ENCODE peak calls at places on chromosomes 2 and 18, in six cellular contexts. G is MCF 10A; S is stimulated activated CD8-positive, alpha-beta memory T cell treated with anti-CD3 and anti-CD28 coated beads, Interleukin-12 subunit alpha, Interleukin-12 subunit beta, amount 100 ng/mL, for 1 hour; X is A549; N is NCI-H1105 treated with DMSO at 0.1 percent for 48 hours; W is cardiac fibroblast. A is an unnamed sample.
A peak's percentile ranks its signal among the peaks of the same experiment; 100 is the strongest.

GRCh38 chr2:233173115-233173514 is 78.4 kb upstream of the ATG16L1 start:
- DNase-seq in G (no peak), S (no peak), X (no peak), N (no peak), W (no peak), A (no peak)

GRCh38 chr18:23033079-23033478 is 100.0 kb downstream of the RBBP8 start:
- DNase-seq in G (peak; percentile 23), S (no peak), X (no peak), N (peak; percentile 18), W (no peak), A (no peak)

GRCh38 chr2:241853651-241854341 is 4.9 kb downstream of the PDCD1 start:
- DNase-seq in G (no peak), S (no peak), X (no peak), N (no peak), W (no peak), A (no peak)

GRCh38 chr2:28071221-28071620 is 180.7 kb downstream of the BABAM2 start:
- DNase-seq in G (no peak), S (no peak), X (no peak), N (no peak), W (no peak), A (no peak)

GRCh38 chr2:171386627-171387026 is 47.2 kb downstream of the METTL8 start:
- DNase-seq in G (no peak), S (no peak), X (no peak), N (no peak), W (no peak), A (no peak)

GRCh38 chr2:24543252-24543651 is 52.2 kb downstream of the NCOA1 start:
- DNase-seq in G (no peak), S (no peak), X (no peak), N (no peak), W (no peak), A (no peak)

GRCh38 chr2:115214050-115214449 is 771.6 kb downstream of the DPP10 start:
- DNase-seq in G (no peak), S (no peak), X (no peak), N (no peak), W (no peak), A (no peak)

GRCh38 chr2:201420442-201421113 is 30.7 kb downstream of the TRAK2 start:
- DNase-seq in G (no peak), S (no peak), X (no peak), N (no peak), W (no peak), A (no peak)

GRCh38 chr2:29022455-29023128 is 41.5 kb downstream of the TOGARAM2 start:
- DNase-seq in G (no peak), S (no peak), X (no peak), N (no peak), W (no peak), A (no peak)

GRCh38 chr2:177731384-177731783 is 338.8 kb downstream of the AGPS start:
- DNase-seq in G (no peak), S (no peak), X (no peak), N (no peak), W (no peak), A (no peak)

GRCh38 chr2:225100269-225100668 is 58.0 kb upstream of the DOCK10 start:
- DNase-seq in G (no peak), S (no peak), X (peak; percentile 25), N (no peak), W (peak; percentile 58), A (no peak)

GRCh38 chr2:125408839-125409502 is 1247.0 kb upstream of the GYPC start:
- DNase-seq in G (no peak), S (no peak), X (no peak), N (no peak), W (no peak), A (no peak)

GRCh38 chr18:50315100-50315871 is 27.8 kb upstream of the CXXC1 start:
- DNase-seq in G (no peak), S (no peak), X (no peak), N (no peak), W (no peak), A (no peak)

A was measured in BJ.